ENCODE peak calls at places on chromosomes 2 and 18, in four cellular contexts. Q is SK-N-SH, M is GM12891, U is H1. E is an unnamed sample.
A peak's percentile ranks its signal among the peaks of the same experiment; 100 is the strongest.

GRCh38 chr2:236400046-236400574 is 135.9 kb upstream of the ASB18 start:
- DNase-seq in Q (no peak), M (no peak), U (no peak), E (no peak)

GRCh38 chr18:56515522-56515921 is 122.9 kb downstream of the TXNL1 start:
- DNase-seq in Q (no peak), M (no peak), U (no peak), E (no peak)

GRCh38 chr18:37608876-37609275 is 43.3 kb upstream of the CELF4 start:
- DNase-seq in Q (no peak), M (no peak), U (peak; percentile 6), E (no peak)

GRCh38 chr2:8459474-8459873 is 222.4 kb upstream of the ID2 start:
- DNase-seq in Q (no peak), M (no peak), U (no peak), E (no peak)

GRCh38 chr18:59959079-59959478 is 59.3 kb downstream of the PMAIP1 start:
- DNase-seq in Q (no peak), M (no peak), U (no peak), E (no peak)

GRCh38 chr2:18500333-18500732 is 60.1 kb downstream of the RDH14 start:
- DNase-seq in Q (no peak), M (no peak), U (no peak), E (no peak)

GRCh38 chr2:232418466-232419244 is 12.0 kb downstream of the ALPG start:
- DNase-seq in Q (peak; percentile 63), M (no peak), U (peak; percentile 63), E (no peak)

GRCh38 chr2:187819624-187820023 is 265.4 kb upstream of the TFPI start:
- DNase-seq in Q (no peak), M (no peak), U (no peak), E (no peak)

GRCh38 chr18:69580107-69580506 is 179.4 kb downstream of the DOK6 start:
- DNase-seq in Q (no peak), M (no peak), U (no peak), E (no peak)

GRCh38 chr2:237244976-237245646 is 159.4 kb downstream of the COPS8 start:
- DNase-seq in Q (no peak), M (no peak), U (no peak), E (no peak)

GRCh38 chr2:238963164-238963969 is 115.5 kb downstream of the TWIST2 start:
- DNase-seq in Q (no peak), M (no peak), U (no peak), E (no peak)

GRCh38 chr2:1617425-1618021 is 126.8 kb downstream of the PXDN start:
- DNase-seq in Q (no peak), M (no peak), U (no peak), E (no peak)

GRCh38 chr2:24613154-24613814 is 122.2 kb downstream of the NCOA1 start:
- DNase-seq in Q (no peak), M (peak; percentile 5), U (peak; percentile 61), E (peak; percentile 2)

GRCh38 chr2:29115797-29116781 is 874 bp downstream of the CLIP4 start:
- DNase-seq in Q (peak; percentile 68), M (no peak), U (no peak), E (no peak)

GRCh38 chr18:24212939-24213338 is 74.1 kb downstream of the CABYR start:
- DNase-seq in Q (no peak), M (no peak), U (no peak), E (no peak)

GRCh38 chr2:4763009-4763408 is 929.2 kb upstream of the SOX11 start:
- DNase-seq in Q (peak; percentile 62), M (no peak), U (peak; percentile 63), E (no peak)

GRCh38 chr2:73984203-73984921 is at the start of gene TET3:
- DNase-seq in Q (peak; percentile 91), M (peak; percentile 64), U (peak; percentile 70), E (peak; percentile 66)

GRCh38 chr2:127678991-127679390 is 3.7 kb upstream of the LIMS2 start:
- DNase-seq in Q (peak; percentile 25), M (no peak), U (no peak), E (no peak)

GRCh38 chr2:127675335-127676261 is at the start of gene LIMS2:
- DNase-seq in Q (peak; percentile 85), M (no peak), U (peak; percentile 66), E (no peak)

GRCh38 chr2:127674241-127675209 is 805 bp downstream of the LIMS2 start:
- DNase-seq in Q (peak; percentile 85), M (peak; percentile 59), U (peak; percentile 67), E (peak; percentile 56)

GRCh38 chr2:127678531-127678930 is 3.2 kb upstream of the LIMS2 start:
- DNase-seq in Q (peak; percentile 10), M (no peak), U (no peak), E (no peak)

GRCh38 chr2:127676906-127677305 is 1.6 kb upstream of the LIMS2 start:
- DNase-seq in Q (peak; percentile 12), M (no peak), U (no peak), E (no peak)
- TF ChIP-seq POLR2AphosphoS5 in Q (no peak), M (no peak), U (no peak), E (no peak)

DNA sequence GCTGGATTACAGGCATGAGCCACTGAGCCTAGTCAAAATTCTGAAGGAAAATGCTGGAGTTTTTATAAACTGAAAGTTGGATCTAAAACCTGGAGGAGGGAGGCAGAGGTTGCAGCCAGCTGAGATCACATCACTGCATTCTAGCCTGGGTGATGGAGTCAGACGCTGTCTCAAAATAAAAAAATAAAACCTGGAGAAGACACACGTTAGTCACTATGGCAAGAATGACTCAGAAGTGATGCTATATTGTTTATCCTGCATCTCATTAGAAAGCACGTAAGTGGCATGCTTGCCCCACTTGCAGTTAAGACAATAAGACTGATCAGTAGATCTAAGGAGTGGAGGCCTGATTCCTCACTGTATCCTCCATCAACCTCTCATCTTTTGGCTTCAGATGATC is 106.6 kb upstream of the STON1 start:
- DNase-seq in Q (no peak), M (no peak), U (peak; percentile 6), E (no peak)
- TF ChIP-seq TAF1 in Q (no peak), M (no peak), U (no peak), E (no peak)

GRCh38 chr2:216533504-216534068 is 34.9 kb downstream of the RPL37A start:
- DNase-seq in Q (no peak), M (no peak), U (no peak), E (no peak)
- TF ChIP-seq POLR2AphosphoS5 in Q (no peak), M (no peak), U (no peak), E (no peak)

GRCh38 chr2:199465988-199466703 is 8.4 kb upstream of the SATB2 start:
- DNase-seq in Q (no peak), M (no peak), U (no peak), E (no peak)

GRCh38 chr2:199467462-199467822 is 9.7 kb upstream of the SATB2 start:
- DNase-seq in Q (no peak), M (no peak), U (peak; percentile 58), E (no peak)

GRCh38 chr2:199465390-199465789 is 7.7 kb upstream of the SATB2 start:
- DNase-seq in Q (no peak), M (no peak), U (no peak), E (no peak)

GRCh38 chr2:199468561-199469513 is 11.1 kb upstream of the SATB2 start:
- DNase-seq in Q (peak; percentile 27), M (no peak), U (peak; percentile 74), E (no peak)

GRCh38 chr2:199466704-199467461 is 9.1 kb upstream of the SATB2 start:
- DNase-seq in Q (no peak), M (no peak), U (peak; percentile 75), E (no peak)
- TF ChIP-seq TAF1 in Q (no peak), M (no peak), U (no peak), E (no peak)

GRCh38 chr2:141467331-141467730 is 663.5 kb downstream of the LRP1B start:
- DNase-seq in Q (no peak), M (no peak), U (no peak), E (no peak)
- TF ChIP-seq POLR2AphosphoS5 in Q (no peak), M (no peak), U (no peak), E (no peak)

GRCh38 chr2:100959225-100959880 is 42.7 kb upstream of the RPL31 start:
- DNase-seq in Q (no peak), M (no peak), U (no peak), E (no peak)
- TF ChIP-seq TAF1 in Q (no peak), M (no peak), U (no peak), E (no peak)

DNA sequence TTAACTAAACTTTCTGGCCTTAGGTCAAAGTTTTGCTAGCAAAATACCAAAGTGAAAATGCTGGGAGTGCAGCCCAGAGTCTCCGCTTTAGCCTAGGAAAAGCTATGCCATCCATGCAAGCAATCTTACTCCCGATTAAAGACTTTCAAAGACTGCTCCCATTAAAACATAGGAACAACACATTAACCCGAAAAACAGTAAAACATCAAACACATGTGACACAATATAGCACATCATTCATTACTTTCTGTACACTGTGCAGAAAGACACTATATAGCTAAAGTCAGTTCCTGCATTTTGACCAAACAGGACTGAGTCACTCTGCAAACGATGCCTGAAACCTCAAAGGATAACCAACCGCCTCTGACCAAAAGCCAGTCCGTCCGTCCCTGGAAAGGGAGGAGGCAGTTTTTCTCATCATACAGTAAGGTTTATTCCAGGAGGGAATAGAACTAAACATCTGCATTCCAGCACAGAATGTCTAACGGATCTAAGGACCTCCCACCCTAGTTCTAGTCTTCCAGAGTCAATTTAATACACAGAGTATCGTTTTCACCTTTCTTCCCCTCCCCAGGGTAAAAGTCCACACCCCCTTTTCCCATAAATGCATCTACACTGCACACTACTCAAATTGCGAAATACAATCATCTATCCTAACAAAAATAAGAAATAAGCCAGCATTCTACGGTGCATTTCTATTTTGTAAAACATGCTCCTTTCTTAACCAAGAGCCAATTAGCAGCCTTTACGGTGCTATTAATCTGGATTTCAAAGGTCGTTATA is 1.7 kb downstream of the ROCK2 start:
- DNase-seq in Q (peak; percentile 36), M (no peak), U (no peak), E (no peak)
- TF ChIP-seq POLR2AphosphoS5 in Q (peak; percentile 13), M (no peak), U (no peak), E (no peak)

E was measured in GM12892.